ENCODE peak calls at places on chromosome 4, in four cellular contexts. B is ELF-1, E is coronary artery, R is HAP-1. Q is an unnamed sample.

GRCh38 chr4:1082215-1083182 is 30.9 kb downstream of the RNF212 start:
- DNase-seq in B (no peak), E (no peak), R (no peak), Q (no peak)

GRCh38 chr4:2432004-2432403 is 13.2 kb downstream of the CFAP99 start:
- DNase-seq in B (no peak), E (no peak), R (no peak), Q (no peak)

GRCh38 chr4:39037491-39037825 is 5.2 kb upstream of the TMEM156 start:
- DNase-seq in B (peak), E (no peak), R (no peak), Q (no peak)

GRCh38 chr4:188942606-188943005 is 803.4 kb downstream of the TRIML1 start:
- DNase-seq in B (no peak), E (no peak), R (no peak), Q (no peak)

GRCh38 chr4:110533940-110534339 is 58.0 kb downstream of the ENPEP start:
- DNase-seq in B (peak), E (no peak), R (peak), Q (no peak)

GRCh38 chr4:76590847-76591281 is 155.8 kb downstream of the SHROOM3 start:
- DNase-seq in B (peak), E (no peak), R (peak), Q (no peak)

GRCh38 chr4:146370841-146371240 is 150.9 kb downstream of the SLC10A7 start:
- DNase-seq in B (no peak), E (no peak), R (no peak), Q (no peak)

GRCh38 chr4:98162696-98163095 is 19.4 kb upstream of the STPG2 start:
- DNase-seq in B (no peak), E (no peak), R (no peak), Q (no peak)

GRCh38 chr4:2291705-2292651 is 30.1 kb upstream of the MXD4 start:
- DNase-seq in B (no peak), E (peak), R (no peak), Q (no peak)

Q was measured in NT2/D1.